ENCODE peak calls at places on chromosome 9, in ten cellular contexts. One of them, this sample, is unnamed.

GRCh38 chr9:125240649-125240999 is 519 bp downstream of the HSPA5 start:
- DNase-seq in NCI-H2081: no peak
- DNase-seq in H1: no peak
- DNase-seq in midbrain: no peak
- DNase-seq in NCI-H2171: no peak
- DNase-seq in cardiac fibroblast: peak; percentile 47
- DNase-seq in CD8-positive, alpha-beta memory T cell: peak; percentile 22
- DNase-seq in mesendoderm: peak; percentile 49
- DNase-seq in activated CD8-positive, alpha-beta memory T cell treated with anti-CD3 and anti-CD28 coated beads for 24 hours: no peak
- DNase-seq in stomach: peak; percentile 50
- DNase-seq in this sample: peak; percentile 29

GRCh38 chr9:124482431-124483031 is 24.7 kb downstream of the NR5A1 start:
- DNase-seq in midbrain: no peak
- DNase-seq in stomach: no peak
- DNase-seq in cardiac fibroblast: no peak
- DNase-seq in NCI-H2081: no peak
- DNase-seq in H1: no peak
- DNase-seq in mesendoderm: peak; percentile 40
- DNase-seq in NCI-H2171: no peak
- DNase-seq in CD8-positive, alpha-beta memory T cell: no peak
- DNase-seq in activated CD8-positive, alpha-beta memory T cell treated with anti-CD3 and anti-CD28 coated beads for 24 hours: no peak
- DNase-seq in this sample: no peak

GRCh38 chr9:68555416-68555815 is 14.7 kb upstream of the TMEM252 start:
- DNase-seq in activated CD8-positive, alpha-beta memory T cell treated with anti-CD3 and anti-CD28 coated beads for 24 hours: no peak
- DNase-seq in NCI-H2171: no peak
- DNase-seq in cardiac fibroblast: no peak
- DNase-seq in CD8-positive, alpha-beta memory T cell: no peak
- DNase-seq in stomach: no peak
- DNase-seq in midbrain: no peak
- DNase-seq in mesendoderm: no peak
- DNase-seq in NCI-H2081: no peak
- DNase-seq in H1: no peak
- DNase-seq in this sample: no peak

GRCh38 chr9:12272471-12273072 is 420.6 kb upstream of the TYRP1 start:
- DNase-seq in activated CD8-positive, alpha-beta memory T cell treated with anti-CD3 and anti-CD28 coated beads for 24 hours: no peak
- DNase-seq in CD8-positive, alpha-beta memory T cell: no peak
- DNase-seq in midbrain: no peak
- DNase-seq in H1: no peak
- DNase-seq in cardiac fibroblast: no peak
- DNase-seq in mesendoderm: no peak
- DNase-seq in NCI-H2081: no peak
- DNase-seq in stomach: no peak
- DNase-seq in NCI-H2171: no peak
- DNase-seq in this sample: no peak

GRCh38 chr9:72476617-72477375 is 44.6 kb upstream of the TMC1 start:
- DNase-seq in stomach: peak; percentile 34
- DNase-seq in mesendoderm: peak; percentile 87
- DNase-seq in activated CD8-positive, alpha-beta memory T cell treated with anti-CD3 and anti-CD28 coated beads for 24 hours: peak; percentile 60
- DNase-seq in NCI-H2081: no peak
- DNase-seq in cardiac fibroblast: peak; percentile 71
- DNase-seq in CD8-positive, alpha-beta memory T cell: no peak
- DNase-seq in NCI-H2171: no peak
- DNase-seq in H1: peak; percentile 31
- DNase-seq in midbrain: no peak
- DNase-seq in this sample: no peak

GRCh38 chr9:100322954-100323536 is 29.7 kb downstream of the TEX10 start:
- DNase-seq in stomach: peak; percentile 38
- DNase-seq in NCI-H2081: peak; percentile 15
- DNase-seq in activated CD8-positive, alpha-beta memory T cell treated with anti-CD3 and anti-CD28 coated beads for 24 hours: no peak
- DNase-seq in H1: peak; percentile 7
- DNase-seq in cardiac fibroblast: peak; percentile 72
- DNase-seq in CD8-positive, alpha-beta memory T cell: no peak
- DNase-seq in midbrain: peak; percentile 45
- DNase-seq in NCI-H2171: no peak
- DNase-seq in mesendoderm: peak; percentile 63
- DNase-seq in this sample: peak; percentile 29

GRCh38 chr9:32581512-32582143 is 8.7 kb upstream of the NDUFB6 start:
- DNase-seq in activated CD8-positive, alpha-beta memory T cell treated with anti-CD3 and anti-CD28 coated beads for 24 hours: no peak
- DNase-seq in stomach: no peak
- DNase-seq in cardiac fibroblast: peak; percentile 84
- DNase-seq in midbrain: peak; percentile 54
- DNase-seq in CD8-positive, alpha-beta memory T cell: no peak
- DNase-seq in NCI-H2171: no peak
- DNase-seq in H1: no peak
- DNase-seq in mesendoderm: peak; percentile 79
- DNase-seq in NCI-H2081: peak; percentile 75
- DNase-seq in this sample: peak; percentile 46

GRCh38 chr9:136623849-136624183 is 38.9 kb upstream of the EGFL7 start:
- DNase-seq in mesendoderm: no peak
- DNase-seq in NCI-H2171: peak; percentile 87
- DNase-seq in CD8-positive, alpha-beta memory T cell: no peak
- DNase-seq in stomach: no peak
- DNase-seq in H1: no peak
- DNase-seq in NCI-H2081: no peak
- DNase-seq in midbrain: no peak
- DNase-seq in activated CD8-positive, alpha-beta memory T cell treated with anti-CD3 and anti-CD28 coated beads for 24 hours: no peak
- DNase-seq in cardiac fibroblast: no peak
- DNase-seq in this sample: no peak

GRCh38 chr9:111873901-111874300 is 22.7 kb upstream of the UGCG start:
- DNase-seq in cardiac fibroblast: peak; percentile 31
- DNase-seq in midbrain: no peak
- DNase-seq in activated CD8-positive, alpha-beta memory T cell treated with anti-CD3 and anti-CD28 coated beads for 24 hours: no peak
- DNase-seq in mesendoderm: no peak
- DNase-seq in CD8-positive, alpha-beta memory T cell: no peak
- DNase-seq in NCI-H2171: no peak
- DNase-seq in H1: no peak
- DNase-seq in stomach: no peak
- DNase-seq in NCI-H2081: no peak
- DNase-seq in this sample: no peak

GRCh38 chr9:92723299-92723625 is 41.4 kb downstream of the BICD2 start:
- DNase-seq in NCI-H2171: no peak
- DNase-seq in CD8-positive, alpha-beta memory T cell: no peak
- DNase-seq in midbrain: peak; percentile 84
- DNase-seq in H1: no peak
- DNase-seq in activated CD8-positive, alpha-beta memory T cell treated with anti-CD3 and anti-CD28 coated beads for 24 hours: no peak
- DNase-seq in mesendoderm: no peak
- DNase-seq in stomach: no peak
- DNase-seq in cardiac fibroblast: no peak
- DNase-seq in NCI-H2081: no peak
- DNase-seq in this sample: peak; percentile 52

GRCh38 chr9:4600363-4600762 is 61.7 kb upstream of the PLPP6 start:
- DNase-seq in activated CD8-positive, alpha-beta memory T cell treated with anti-CD3 and anti-CD28 coated beads for 24 hours: no peak
- DNase-seq in NCI-H2171: no peak
- DNase-seq in CD8-positive, alpha-beta memory T cell: no peak
- DNase-seq in stomach: no peak
- DNase-seq in NCI-H2081: no peak
- DNase-seq in H1: no peak
- DNase-seq in midbrain: no peak
- DNase-seq in cardiac fibroblast: no peak
- DNase-seq in mesendoderm: no peak
- DNase-seq in this sample: no peak

GRCh38 chr9:125839322-125839721 is 92.1 kb downstream of the PBX3 start:
- DNase-seq in NCI-H2171: no peak
- DNase-seq in cardiac fibroblast: no peak
- DNase-seq in activated CD8-positive, alpha-beta memory T cell treated with anti-CD3 and anti-CD28 coated beads for 24 hours: no peak
- DNase-seq in CD8-positive, alpha-beta memory T cell: no peak
- DNase-seq in mesendoderm: no peak
- DNase-seq in stomach: no peak
- DNase-seq in NCI-H2081: no peak
- DNase-seq in midbrain: no peak
- DNase-seq in H1: no peak
- DNase-seq in this sample: no peak

GRCh38 chr9:12908910-12909309 is 134.1 kb downstream of the LURAP1L start:
- DNase-seq in midbrain: no peak
- DNase-seq in activated CD8-positive, alpha-beta memory T cell treated with anti-CD3 and anti-CD28 coated beads for 24 hours: no peak
- DNase-seq in mesendoderm: no peak
- DNase-seq in H1: no peak
- DNase-seq in cardiac fibroblast: no peak
- DNase-seq in NCI-H2171: no peak
- DNase-seq in CD8-positive, alpha-beta memory T cell: no peak
- DNase-seq in stomach: no peak
- DNase-seq in NCI-H2081: no peak
- DNase-seq in this sample: peak; percentile 43

GRCh38 chr9:13139641-13140171 is 139.8 kb downstream of the MPDZ start:
- DNase-seq in CD8-positive, alpha-beta memory T cell: no peak
- DNase-seq in H1: no peak
- DNase-seq in cardiac fibroblast: peak; percentile 91
- DNase-seq in midbrain: peak; percentile 57
- DNase-seq in activated CD8-positive, alpha-beta memory T cell treated with anti-CD3 and anti-CD28 coated beads for 24 hours: no peak
- DNase-seq in mesendoderm: peak; percentile 80
- DNase-seq in NCI-H2081: no peak
- DNase-seq in NCI-H2171: no peak
- DNase-seq in stomach: no peak
- DNase-seq in this sample: no peak

GRCh38 chr9:130938652-130939404 is at the start of gene FIBCD1:
- DNase-seq in activated CD8-positive, alpha-beta memory T cell treated with anti-CD3 and anti-CD28 coated beads for 24 hours: peak; percentile 64
- DNase-seq in stomach: no peak
- DNase-seq in cardiac fibroblast: peak; percentile 59
- DNase-seq in midbrain: no peak
- DNase-seq in NCI-H2171: peak; percentile 25
- DNase-seq in mesendoderm: peak; percentile 67
- DNase-seq in NCI-H2081: no peak
- DNase-seq in CD8-positive, alpha-beta memory T cell: no peak
- DNase-seq in H1: no peak
- DNase-seq in this sample: no peak

GRCh38 chr9:109859447-109859846 is 79.4 kb downstream of the PALM2AKAP2 start:
- DNase-seq in stomach: no peak
- DNase-seq in NCI-H2081: no peak
- DNase-seq in mesendoderm: no peak
- DNase-seq in CD8-positive, alpha-beta memory T cell: no peak
- DNase-seq in activated CD8-positive, alpha-beta memory T cell treated with anti-CD3 and anti-CD28 coated beads for 24 hours: no peak
- DNase-seq in cardiac fibroblast: peak; percentile 16
- DNase-seq in NCI-H2171: no peak
- DNase-seq in midbrain: no peak
- DNase-seq in H1: no peak
- DNase-seq in this sample: no peak

GRCh38 chr9:70590264-70590646 is 175.8 kb upstream of the KLF9 start:
- DNase-seq in mesendoderm: no peak
- DNase-seq in midbrain: no peak
- DNase-seq in NCI-H2081: no peak
- DNase-seq in H1: no peak
- DNase-seq in NCI-H2171: no peak
- DNase-seq in activated CD8-positive, alpha-beta memory T cell treated with anti-CD3 and anti-CD28 coated beads for 24 hours: no peak
- DNase-seq in stomach: no peak
- DNase-seq in cardiac fibroblast: peak; percentile 56
- DNase-seq in CD8-positive, alpha-beta memory T cell: no peak
- DNase-seq in this sample: no peak

GRCh38 chr9:96150324-96151023 is 151.5 kb downstream of the HSD17B3 start:
- DNase-seq in mesendoderm: no peak
- DNase-seq in stomach: peak; percentile 75
- DNase-seq in cardiac fibroblast: no peak
- DNase-seq in H1: no peak
- DNase-seq in NCI-H2081: no peak
- DNase-seq in activated CD8-positive, alpha-beta memory T cell treated with anti-CD3 and anti-CD28 coated beads for 24 hours: peak; percentile 82
- DNase-seq in midbrain: no peak
- DNase-seq in NCI-H2171: no peak
- DNase-seq in CD8-positive, alpha-beta memory T cell: peak; percentile 2
- DNase-seq in this sample: no peak

GRCh38 chr9:38036359-38037084 is 32.5 kb downstream of the SHB start:
- DNase-seq in NCI-H2081: no peak
- DNase-seq in mesendoderm: no peak
- DNase-seq in stomach: no peak
- DNase-seq in activated CD8-positive, alpha-beta memory T cell treated with anti-CD3 and anti-CD28 coated beads for 24 hours: no peak
- DNase-seq in CD8-positive, alpha-beta memory T cell: no peak
- DNase-seq in H1: no peak
- DNase-seq in NCI-H2171: no peak
- DNase-seq in cardiac fibroblast: peak; percentile 84
- DNase-seq in midbrain: no peak
- DNase-seq in this sample: no peak

GRCh38 chr9:37034938-37035471 is 937 bp upstream of the PAX5 start:
- DNase-seq in NCI-H2081: peak; percentile 35
- DNase-seq in NCI-H2171: no peak
- DNase-seq in midbrain: no peak
- DNase-seq in stomach: no peak
- DNase-seq in CD8-positive, alpha-beta memory T cell: no peak
- DNase-seq in activated CD8-positive, alpha-beta memory T cell treated with anti-CD3 and anti-CD28 coated beads for 24 hours: no peak
- DNase-seq in H1: no peak
- DNase-seq in mesendoderm: peak; percentile 56
- DNase-seq in cardiac fibroblast: no peak
- DNase-seq in this sample: no peak

GRCh38 chr9:74528207-74528606 is 31.1 kb downstream of the RORB start:
- DNase-seq in NCI-H2171: no peak
- DNase-seq in H1: no peak
- DNase-seq in mesendoderm: no peak
- DNase-seq in CD8-positive, alpha-beta memory T cell: no peak
- DNase-seq in cardiac fibroblast: no peak
- DNase-seq in NCI-H2081: no peak
- DNase-seq in activated CD8-positive, alpha-beta memory T cell treated with anti-CD3 and anti-CD28 coated beads for 24 hours: no peak
- DNase-seq in stomach: no peak
- DNase-seq in midbrain: no peak
- DNase-seq in this sample: no peak

GRCh38 chr9:124017064-124017928 is 5.7 kb downstream of the LHX2 start:
- DNase-seq in H1: no peak
- DNase-seq in cardiac fibroblast: no peak
- DNase-seq in NCI-H2171: no peak
- DNase-seq in midbrain: no peak
- DNase-seq in CD8-positive, alpha-beta memory T cell: no peak
- DNase-seq in mesendoderm: no peak
- DNase-seq in NCI-H2081: no peak
- DNase-seq in activated CD8-positive, alpha-beta memory T cell treated with anti-CD3 and anti-CD28 coated beads for 24 hours: no peak
- DNase-seq in stomach: no peak
- DNase-seq in this sample: no peak

GRCh38 chr9:116142706-116143492 is 10.7 kb upstream of the PAPPA start:
- DNase-seq in CD8-positive, alpha-beta memory T cell: no peak
- DNase-seq in cardiac fibroblast: peak; percentile 10
- DNase-seq in mesendoderm: no peak
- DNase-seq in stomach: no peak
- DNase-seq in activated CD8-positive, alpha-beta memory T cell treated with anti-CD3 and anti-CD28 coated beads for 24 hours: no peak
- DNase-seq in midbrain: no peak
- DNase-seq in H1: no peak
- DNase-seq in NCI-H2171: no peak
- DNase-seq in NCI-H2081: no peak
- DNase-seq in this sample: no peak

GRCh38 chr9:2837915-2838314 is 6.0 kb downstream of the PUM3 start:
- DNase-seq in NCI-H2081: no peak
- DNase-seq in NCI-H2171: peak; percentile 6
- DNase-seq in stomach: no peak
- DNase-seq in activated CD8-positive, alpha-beta memory T cell treated with anti-CD3 and anti-CD28 coated beads for 24 hours: no peak
- DNase-seq in midbrain: no peak
- DNase-seq in H1: no peak
- DNase-seq in CD8-positive, alpha-beta memory T cell: no peak
- DNase-seq in mesendoderm: no peak
- DNase-seq in cardiac fibroblast: peak; percentile 47
- DNase-seq in this sample: no peak

GRCh38 chr9:97983524-97984187 is 515 bp downstream of the ANP32B start:
- DNase-seq in mesendoderm: peak; percentile 46
- DNase-seq in cardiac fibroblast: peak; percentile 54
- DNase-seq in H1: no peak
- DNase-seq in NCI-H2171: peak; percentile 37
- DNase-seq in NCI-H2081: peak; percentile 34
- DNase-seq in stomach: peak; percentile 59
- DNase-seq in midbrain: peak; percentile 68
- DNase-seq in activated CD8-positive, alpha-beta memory T cell treated with anti-CD3 and anti-CD28 coated beads for 24 hours: no peak
- DNase-seq in CD8-positive, alpha-beta memory T cell: peak; percentile 46
- DNase-seq in this sample: peak; percentile 22

GRCh38 chr9:89606049-89606481 is 1.3 kb downstream of the GADD45G start:
- DNase-seq in NCI-H2171: peak; percentile 49
- DNase-seq in CD8-positive, alpha-beta memory T cell: peak; percentile 11
- DNase-seq in stomach: peak; percentile 86
- DNase-seq in NCI-H2081: peak; percentile 35
- DNase-seq in cardiac fibroblast: peak; percentile 73
- DNase-seq in midbrain: peak; percentile 37
- DNase-seq in mesendoderm: peak; percentile 81
- DNase-seq in activated CD8-positive, alpha-beta memory T cell treated with anti-CD3 and anti-CD28 coated beads for 24 hours: no peak
- DNase-seq in H1: no peak
- DNase-seq in this sample: no peak

GRCh38 chr9:68822596-68823165 is 117.6 kb downstream of the PIP5K1B start:
- DNase-seq in mesendoderm: no peak
- DNase-seq in NCI-H2081: no peak
- DNase-seq in H1: no peak
- DNase-seq in stomach: peak; percentile 62
- DNase-seq in activated CD8-positive, alpha-beta memory T cell treated with anti-CD3 and anti-CD28 coated beads for 24 hours: no peak
- DNase-seq in NCI-H2171: no peak
- DNase-seq in midbrain: no peak
- DNase-seq in cardiac fibroblast: no peak
- DNase-seq in CD8-positive, alpha-beta memory T cell: no peak
- DNase-seq in this sample: no peak

GRCh38 chr9:136926154-136926704 is 18.3 kb downstream of the FBXW5 start:
- DNase-seq in NCI-H2171: no peak
- DNase-seq in CD8-positive, alpha-beta memory T cell: no peak
- DNase-seq in mesendoderm: no peak
- DNase-seq in H1: no peak
- DNase-seq in activated CD8-positive, alpha-beta memory T cell treated with anti-CD3 and anti-CD28 coated beads for 24 hours: no peak
- DNase-seq in cardiac fibroblast: no peak
- DNase-seq in midbrain: no peak
- DNase-seq in NCI-H2081: no peak
- DNase-seq in stomach: no peak
- DNase-seq in this sample: no peak

This sample was measured in NCI-H774.